ENCODE peak calls at places on chromosomes 7 and 10, in five cellular contexts. S is ovary, P is K562, G is A549, Y is HepG2. E is an unnamed sample.

GRCh38 chr7:8515786-8516185 is 82.4 kb downstream of the NXPH1 start:
- DNase-seq in S (no peak), P (no peak), G (no peak), Y (no peak), E (no peak)

GRCh38 chr7:38535013-38535412 is 96.2 kb downstream of the AMPH start:
- DNase-seq in S (no peak), P (no peak), G (no peak), Y (no peak), E (no peak)

GRCh38 chr10:132942101-132942739 is at the start of gene CFAP46:
- DNase-seq in S (peak), P (no peak), G (peak), Y (no peak), E (no peak)

GRCh38 chr10:110273474-110273873 is 31.2 kb downstream of the SMNDC1 start:
- DNase-seq in S (peak), P (no peak), G (peak), Y (peak), E (peak)

GRCh38 chr7:325051-325798 is 35.3 kb downstream of the FOXL3 start:
- DNase-seq in S (no peak), P (no peak), G (no peak), Y (no peak), E (peak)

GRCh38 chr7:40393660-40394059 is 258.9 kb downstream of the SUGCT start:
- DNase-seq in S (no peak), P (no peak), G (no peak), Y (no peak), E (no peak)

GRCh38 chr10:124287071-124287685 is 131.5 kb downstream of the OAT start:
- DNase-seq in S (no peak), P (no peak), G (no peak), Y (no peak), E (peak)

GRCh38 chr7:24073651-24074420 is 210.2 kb upstream of the NPY start:
- DNase-seq in S (no peak), P (no peak), G (no peak), Y (no peak), E (no peak)

GRCh38 chr10:6716521-6716920 is 136.4 kb upstream of the PRKCQ start:
- DNase-seq in S (no peak), P (no peak), G (no peak), Y (no peak), E (peak)

GRCh38 chr7:90412458-90413184 is 9.4 kb downstream of the CLDN12 start:
- DNase-seq in S (no peak), P (no peak), G (peak), Y (peak), E (no peak)

GRCh38 chr7:69399038-69399800 is 199.1 kb upstream of the AUTS2 start:
- DNase-seq in S (no peak), P (no peak), G (no peak), Y (no peak), E (no peak)

GRCh38 chr10:43322769-43323168 is 48.7 kb upstream of the FXYD4 start:
- DNase-seq in S (peak), P (peak), G (peak), Y (no peak), E (peak)

GRCh38 chr7:46108272-46108671 is 187.2 kb upstream of the IGFBP3 start:
- DNase-seq in S (no peak), P (no peak), G (no peak), Y (no peak), E (no peak)

GRCh38 chr7:128053023-128053422 is 21.8 kb upstream of the LRRC4 start:
- DNase-seq in S (no peak), P (no peak), G (no peak), Y (no peak), E (no peak)

GRCh38 chr7:91194841-91195240 is 69.4 kb upstream of the FZD1 start:
- DNase-seq in S (no peak), P (no peak), G (no peak), Y (no peak), E (no peak)

GRCh38 chr10:1054684-1055083 is 1.5 kb upstream of the WDR37 start:
- DNase-seq in S (no peak), P (no peak), G (no peak), Y (no peak), E (no peak)

GRCh38 chr10:33248638-33249037 is 85.8 kb downstream of the NRP1 start:
- DNase-seq in S (no peak), P (no peak), G (no peak), Y (no peak), E (no peak)

GRCh38 chr7:105587899-105588690 is 6.8 kb upstream of the EFCAB10 start:
- DNase-seq in S (no peak), P (no peak), G (no peak), Y (no peak), E (no peak)

GRCh38 chr10:110305767-110306451 is 1.2 kb upstream of the SMNDC1 start:
- DNase-seq in S (peak), P (peak), G (peak), Y (peak), E (no peak)

GRCh38 chr10:114577133-114577532 is 80.9 kb downstream of the ABLIM1 start:
- DNase-seq in S (no peak), P (no peak), G (peak), Y (no peak), E (no peak)

GRCh38 chr10:124019886-124020797 is 73.3 kb downstream of the CHST15 start:
- DNase-seq in S (no peak), P (no peak), G (no peak), Y (no peak), E (no peak)

GRCh38 chr10:113960617-113961260 is 82.9 kb upstream of the ADRB1 start:
- DNase-seq in S (no peak), P (no peak), G (peak), Y (peak), E (no peak)

DNA sequence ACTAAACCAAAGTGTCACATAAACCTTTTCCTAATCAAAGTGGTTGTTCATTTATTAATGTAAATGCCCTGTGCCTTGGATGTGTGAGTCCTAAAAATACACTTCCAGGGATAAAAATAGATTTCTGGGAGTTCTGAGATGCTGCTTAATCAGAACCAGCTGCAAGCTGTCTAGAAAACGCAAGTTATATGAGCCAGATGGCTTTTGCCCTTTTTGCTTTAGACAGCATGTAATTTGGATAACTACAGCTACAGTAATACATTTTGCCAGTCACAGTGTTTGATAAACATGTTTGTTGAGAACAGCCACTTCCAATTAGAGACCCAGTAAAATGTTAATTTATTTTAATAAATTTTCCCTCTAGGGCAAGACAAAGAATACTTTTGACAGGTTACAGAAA is 185.1 kb upstream of the PRPS1L1 start:
- DNase-seq in S (no peak), P (no peak), G (no peak), Y (no peak), E (no peak)
- TF ChIP-seq EP300 in S (no peak), P (no peak), G (no peak), Y (no peak), E (no peak)

DNA sequence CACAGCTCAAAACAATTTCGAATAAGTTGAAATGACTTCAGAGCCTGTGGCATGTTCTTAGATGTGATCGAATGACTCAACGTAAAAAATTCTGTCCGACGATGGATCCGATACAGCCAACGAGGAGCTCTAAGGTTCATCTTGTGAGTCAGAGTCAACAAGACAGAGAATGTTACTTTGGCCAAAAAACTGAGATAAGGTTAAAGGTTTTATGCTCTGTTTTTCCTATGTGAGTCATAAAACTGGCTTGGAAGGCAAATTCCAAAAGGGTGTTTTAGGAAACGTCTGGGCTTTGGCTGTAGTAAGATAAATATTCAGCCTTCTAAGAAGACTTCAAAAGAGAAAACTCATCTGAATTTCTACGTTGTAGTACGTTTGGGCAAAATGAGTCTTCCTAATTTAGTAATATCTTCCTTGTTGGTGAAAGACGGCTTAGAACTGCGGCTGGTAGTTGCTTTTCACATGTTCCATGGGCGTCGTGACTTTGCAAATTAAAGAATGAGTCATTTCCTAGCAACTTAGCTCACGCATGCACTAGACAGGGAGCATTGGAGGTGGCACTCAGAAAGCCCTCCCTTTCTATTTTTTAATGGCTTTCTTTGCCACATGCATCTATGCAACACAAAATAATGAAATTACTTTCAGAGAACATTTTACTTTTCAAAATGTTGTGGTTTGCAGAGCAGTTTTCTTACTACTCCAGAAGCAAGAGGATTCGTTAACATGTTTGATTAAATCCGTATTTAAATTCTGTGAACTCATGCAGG is 28.2 kb downstream of the PFKP start:
- DNase-seq in S (no peak), P (peak), G (peak), Y (peak), E (peak)
- TF ChIP-seq EP300 in S (no peak), P (peak), G (peak), Y (peak), E (no peak)

GRCh38 chr7:120404042-120404441 is 131.1 kb downstream of the KCND2 start:
- DNase-seq in S (no peak), P (no peak), G (no peak), Y (no peak), E (no peak)

GRCh38 chr7:120402801-120403200 is 129.8 kb downstream of the KCND2 start:
- DNase-seq in S (no peak), P (no peak), G (no peak), Y (no peak), E (no peak)

GRCh38 chr7:120402368-120402767 is 129.4 kb downstream of the KCND2 start:
- DNase-seq in S (no peak), P (no peak), G (no peak), Y (no peak), E (no peak)

GRCh38 chr7:120398284-120399000 is 125.5 kb downstream of the KCND2 start:
- DNase-seq in S (no peak), P (no peak), G (no peak), Y (no peak), E (no peak)

DNA sequence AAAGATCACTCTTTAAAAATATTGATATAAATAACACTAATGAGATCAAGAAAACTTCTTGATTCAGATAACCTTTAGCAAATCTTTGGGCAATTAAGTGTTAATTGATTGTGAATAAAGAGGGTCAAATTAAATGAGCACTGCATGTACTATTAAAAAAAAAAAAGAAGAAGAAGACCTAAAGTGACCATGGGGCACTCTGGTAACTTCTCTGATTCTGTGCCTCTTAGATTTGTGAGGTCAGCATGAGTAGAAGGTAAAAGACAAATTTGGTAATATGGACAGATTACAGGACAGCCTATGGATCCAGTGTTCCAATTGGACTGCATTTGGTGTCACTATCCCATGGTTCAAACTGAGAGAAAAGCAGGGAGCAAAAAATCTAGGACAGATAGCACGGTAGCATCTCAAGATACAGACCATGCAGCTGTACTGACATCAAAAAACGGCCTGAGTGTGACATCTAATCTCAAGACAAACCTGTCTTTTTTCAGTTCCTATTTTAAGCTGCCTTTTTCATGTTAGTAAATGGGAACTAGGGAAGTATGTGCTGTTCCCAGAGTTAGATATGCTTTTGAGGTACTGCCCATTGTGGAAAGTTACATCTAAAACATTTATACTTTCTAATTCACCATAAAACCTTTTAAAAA is 128.0 kb downstream of the KCND2 start:
- DNase-seq in S (no peak), P (no peak), G (no peak), Y (no peak), E (no peak)
- TF ChIP-seq EP300 in S (no peak), P (no peak), G (no peak), Y (no peak), E (no peak)

GRCh38 chr7:29341156-29341555 is 146.6 kb downstream of the CHN2 start:
- DNase-seq in S (no peak), P (no peak), G (no peak), Y (no peak), E (no peak)

GRCh38 chr7:29340691-29341090 is 146.1 kb downstream of the CHN2 start:
- DNase-seq in S (no peak), P (no peak), G (no peak), Y (no peak), E (no peak)

GRCh38 chr7:29336851-29337627 is 142.5 kb downstream of the CHN2 start:
- DNase-seq in S (no peak), P (no peak), G (no peak), Y (peak), E (no peak)

GRCh38 chr7:29335188-29336083 is 140.9 kb downstream of the CHN2 start:
- DNase-seq in S (no peak), P (no peak), G (no peak), Y (no peak), E (no peak)

DNA sequence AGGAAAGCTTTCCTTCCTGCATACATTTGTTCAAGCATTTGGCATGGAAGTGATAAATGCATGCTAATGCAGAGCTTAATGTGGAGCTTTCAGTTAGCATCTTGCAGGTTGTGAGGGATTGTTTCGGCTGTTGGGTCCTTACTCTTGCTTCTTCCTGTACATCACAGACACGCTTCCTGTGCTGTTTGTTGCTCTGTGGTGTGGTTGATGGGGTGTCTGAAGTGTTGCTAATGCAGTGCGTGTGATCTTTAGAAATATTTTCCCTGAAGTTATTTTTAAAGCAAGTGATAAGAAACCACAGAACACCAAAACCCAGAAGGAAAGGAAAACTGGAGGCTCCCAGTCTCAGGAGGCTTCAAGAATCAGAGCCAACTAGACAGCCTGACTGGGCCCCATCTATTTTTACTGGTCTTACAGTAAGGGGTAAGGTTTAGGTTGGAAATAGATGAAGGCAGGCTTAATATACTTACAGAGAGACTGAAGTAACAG is 143.1 kb downstream of the CHN2 start:
- DNase-seq in S (no peak), P (no peak), G (no peak), Y (no peak), E (no peak)
- TF ChIP-seq EP300 in S (no peak), P (no peak), G (no peak), Y (no peak), E (no peak)